ENCODE peak calls at places on chromosomes 4 and X, in four cellular contexts. O is right lobe of liver, Z is adipocyte, N is Panc1. H is an unnamed sample.

GRCh38 chrX:20442597-20442996 is 175.9 kb upstream of the RPS6KA3 start:
- DNase-seq in N (peak; percentile 32), Z (peak; percentile 82), O (peak; percentile 76), H (peak; percentile 88)

GRCh38 chrX:88746925-88747324 is at the start of gene CPXCR1:
- DNase-seq in O (no peak), N (no peak), Z (no peak), H (no peak)

GRCh38 chr4:105145059-105145912 is 1.4 kb upstream of the TET2 start:
- DNase-seq in Z (peak; percentile 19), O (no peak), N (no peak), H (no peak)

GRCh38 chr4:82376109-82376508 is 2.3 kb upstream of the HNRNPD start:
- DNase-seq in N (no peak), O (no peak), Z (no peak), H (no peak)

GRCh38 chrX:115719171-115719570 is 158.2 kb downstream of the PLS3 start:
- DNase-seq in N (no peak), O (no peak), Z (no peak), H (no peak)

GRCh38 chrX:118632862-118633261 is 94.5 kb upstream of the IL13RA1 start:
- DNase-seq in O (no peak), N (no peak), Z (no peak), H (no peak)

GRCh38 chr4:47486306-47486705 is 1.2 kb downstream of the ATP10D start:
- DNase-seq in Z (peak; percentile 47), N (no peak), O (no peak), H (no peak)

GRCh38 chrX:13495232-13495631 is 74.2 kb upstream of the EGFL6 start:
- DNase-seq in N (no peak), O (peak; percentile 67), Z (no peak), H (no peak)

GRCh38 chr4:126986828-126987227 is 645.9 kb upstream of the INTU start:
- DNase-seq in Z (peak; percentile 15), N (no peak), O (no peak), H (no peak)

GRCh38 chr4:7653510-7654414 is 219.0 kb upstream of the PSAPL1 start:
- DNase-seq in Z (no peak), N (no peak), O (no peak), H (peak; percentile 55)

GRCh38 chr4:146232131-146232722 is 17.9 kb downstream of the REELD1 start:
- DNase-seq in N (no peak), O (no peak), Z (no peak), H (no peak)

GRCh38 chr4:184408021-184408710 is 66.2 kb downstream of the IRF2 start:
- DNase-seq in N (no peak), Z (peak; percentile 93), O (no peak), H (no peak)

GRCh38 chrX:34849371-34849770 is 93.2 kb upstream of the FAM47B start:
- DNase-seq in N (no peak), O (no peak), Z (peak; percentile 56), H (no peak)

GRCh38 chr4:13765535-13765934 is 138.0 kb upstream of the BOD1L1 start:
- DNase-seq in Z (peak; percentile 2), O (no peak), N (no peak), H (no peak)

GRCh38 chr4:33649015-33649414 is 2595.3 kb downstream of the ARAP2 start:
- DNase-seq in Z (peak; percentile 76), N (no peak), O (no peak), H (no peak)

GRCh38 chr4:96652158-96652557 is 812.3 kb downstream of the PDHA2 start:
- DNase-seq in Z (no peak), O (no peak), N (no peak), H (no peak)

GRCh38 chr4:43766648-43767047 is 682.0 kb downstream of the KCTD8 start:
- DNase-seq in N (no peak), Z (no peak), O (no peak), H (no peak)

GRCh38 chr4:76689079-76689817 is 208.7 kb downstream of the SOWAHB start:
- DNase-seq in O (peak; percentile 59), N (no peak), Z (peak; percentile 76), H (peak; percentile 62)

GRCh38 chr4:176205299-176205698 is 9.9 kb upstream of the SPATA4 start:
- DNase-seq in Z (no peak), O (no peak), N (no peak), H (no peak)

GRCh38 chr4:7144374-7145290 is 47.7 kb upstream of the SORCS2 start:
- DNase-seq in N (no peak), O (no peak), Z (no peak), H (no peak)

GRCh38 chrX:112696506-112696905 is 16.8 kb upstream of the LHFPL1 start:
- DNase-seq in O (no peak), Z (no peak), N (no peak), H (no peak)

GRCh38 chrX:137313627-137314026 is 252.3 kb upstream of the ZIC3 start:
- DNase-seq in Z (no peak), O (no peak), N (no peak), H (no peak)

GRCh38 chrX:51496501-51497291 is at the start of gene NUDT11:
- DNase-seq in N (no peak), Z (peak; percentile 85), O (peak; percentile 41), H (peak; percentile 54)

GRCh38 chr4:111778543-111778942 is 366.7 kb upstream of the FAM241A start:
- DNase-seq in N (no peak), O (no peak), Z (peak; percentile 41), H (no peak)

GRCh38 chr4:40831462-40831861 is 81.7 kb downstream of the NSUN7 start:
- DNase-seq in N (no peak), Z (no peak), O (no peak), H (no peak)

GRCh38 chr4:110527156-110527555 is 51.2 kb downstream of the ENPEP start:
- DNase-seq in N (no peak), Z (no peak), O (no peak), H (no peak)

GRCh38 chr4:186039697-186040096 is 29.3 kb upstream of the TLR3 start:
- DNase-seq in N (no peak), O (no peak), Z (no peak), H (peak; percentile 60)

GRCh38 chr4:2244947-2245786 is 3.2 kb upstream of the HAUS3 start:
- DNase-seq in O (no peak), Z (no peak), N (no peak), H (no peak)

GRCh38 chrX:23944234-23944633 is 36.4 kb downstream of the CXorf58 start:
- DNase-seq in Z (no peak), N (no peak), O (no peak), H (no peak)

GRCh38 chr4:3192188-3192587 is 56.8 kb upstream of the MSANTD1 start:
- DNase-seq in O (no peak), Z (no peak), N (no peak), H (no peak)

GRCh38 chr4:123616970-123617392 is 220.4 kb downstream of the SPRY1 start:
- DNase-seq in N (no peak), O (peak; percentile 61), Z (no peak), H (peak; percentile 77)

GRCh38 chr4:75555294-75556164 is at the start of gene ODAPH:
- DNase-seq in Z (no peak), N (no peak), O (no peak), H (no peak)

GRCh38 chr4:141962486-141962885 is 326.1 kb downstream of the IL15 start:
- DNase-seq in O (no peak), N (no peak), Z (no peak), H (no peak)

GRCh38 chrX:123731987-123732678 is 719 bp downstream of the THOC2 start:
- DNase-seq in N (no peak), O (peak; percentile 43), Z (peak; percentile 57), H (no peak)

DNA sequence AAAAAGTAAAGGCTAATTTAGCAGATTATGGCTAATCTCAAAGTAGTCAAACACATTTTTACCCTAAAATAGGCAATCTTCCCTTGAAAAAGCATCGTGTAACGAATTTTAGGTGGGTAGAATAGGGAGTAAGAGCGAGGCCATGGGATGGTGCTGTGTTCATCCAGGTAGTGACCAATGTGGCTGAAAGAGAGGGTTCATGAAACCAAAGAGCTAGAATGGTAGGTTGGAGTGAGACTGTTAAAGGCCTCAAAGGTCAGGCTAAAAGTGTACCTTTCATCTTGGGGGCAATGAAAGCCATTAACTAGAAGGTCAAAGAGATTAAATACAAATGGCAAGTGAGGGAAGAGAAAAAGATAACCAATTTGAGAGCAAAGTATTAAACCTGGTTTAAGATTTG is 23.6 kb downstream of the EIF4E start:
- DNase-seq in Z (no peak), O (no peak), N (no peak), H (no peak)
- H3K36me3 ChIP-seq in Z (peaks cover 12% of the 10 kb centered on the region), O (no peaks in the 10 kb centered on the region), N (peaks cover 5% of the 10 kb centered on the region), H (peaks cover 15% of the 10 kb centered on the region)

GRCh38 chr4:182560358-182560757 is 317.2 kb downstream of the TENM3 start:
- DNase-seq in N (no peak), O (no peak), Z (peak; percentile 11), H (no peak)

GRCh38 chr4:182554736-182555135 is 311.5 kb downstream of the TENM3 start:
- DNase-seq in O (no peak), Z (no peak), N (no peak), H (no peak)

GRCh38 chr4:182556576-182556975 is 313.4 kb downstream of the TENM3 start:
- DNase-seq in N (no peak), O (no peak), Z (peak; percentile 3), H (no peak)

GRCh38 chr4:182552948-182553347 is 309.7 kb downstream of the TENM3 start:
- DNase-seq in O (no peak), Z (no peak), N (no peak), H (no peak)

GRCh38 chr4:182555997-182556418 is 312.8 kb downstream of the TENM3 start:
- DNase-seq in N (no peak), Z (peak; percentile 94), O (no peak), H (no peak)
- H3K4me1 ChIP-seq in N (no peaks in the 10 kb centered on the region), Z (peaks cover 23% of the 10 kb centered on the region), O (no peaks in the 10 kb centered on the region), H (no peaks in the 10 kb centered on the region)

DNA sequence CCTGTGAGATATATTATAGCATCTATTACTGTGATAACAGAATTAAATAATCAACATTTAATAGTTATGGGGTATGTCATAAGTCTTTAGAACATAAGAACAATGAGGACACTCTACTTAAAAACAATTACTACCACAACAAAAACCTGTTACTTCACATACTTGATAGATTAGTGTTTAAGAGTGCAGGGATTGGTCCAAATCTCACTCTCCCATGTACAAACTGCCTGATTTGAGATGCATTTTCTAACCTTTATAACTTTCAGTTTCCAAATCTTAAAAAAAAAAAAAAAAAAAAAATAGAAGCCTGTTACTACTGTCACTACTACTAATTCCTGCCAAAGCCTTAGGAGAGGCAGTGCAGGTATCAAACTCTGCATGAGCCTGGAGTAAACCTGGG is 5.6 kb downstream of the PCDH18 start:
- DNase-seq in Z (no peak), O (no peak), N (no peak), H (no peak)
- H3K36me3 ChIP-seq in Z (peaks cover 89% of the 10 kb centered on the region), O (no peaks in the 10 kb centered on the region), N (no peaks in the 10 kb centered on the region), H (no peaks in the 10 kb centered on the region)

DNA sequence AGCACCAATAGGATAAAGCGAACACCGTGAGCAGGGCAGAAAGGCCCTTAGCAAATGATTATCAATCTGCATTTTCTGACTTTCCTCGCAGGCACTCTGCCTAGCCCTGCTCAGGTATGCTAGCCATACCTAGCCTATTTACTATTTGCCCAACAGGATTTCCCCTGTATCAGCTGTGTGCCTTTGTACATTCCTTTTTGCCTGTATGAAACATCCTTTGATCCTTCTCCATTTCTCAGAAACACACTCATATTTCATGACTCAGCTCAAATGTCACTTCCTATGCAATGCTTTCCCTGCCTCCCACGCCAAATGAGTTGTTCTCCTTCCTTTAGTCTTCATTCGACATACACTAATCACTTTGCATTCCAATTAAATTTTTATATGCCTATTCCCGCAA is 37.2 kb downstream of the PCDH7 start:
- DNase-seq in N (no peak), O (no peak), Z (peak; percentile 89), H (no peak)
- H3K4me1 ChIP-seq in N (peaks cover 19% of the 10 kb centered on the region), O (no peaks in the 10 kb centered on the region), Z (peaks cover 7% of the 10 kb centered on the region), H (no peaks in the 10 kb centered on the region)

H was measured in lower lobe of right lung.